ENCODE peak calls at places on chromosomes 13 and 19, in eight cellular contexts. One of them, this sample, is unnamed.

GRCh38 chr13:74200081-74200480 is 65.9 kb upstream of the KLF12 start:
- DNase-seq in B cell: no peak
- DNase-seq in Caco-2: no peak
- DNase-seq in amniotic stem cell: no peak
- DNase-seq in activated naive CD4-positive, alpha-beta T cell treated with anti-CD3 and anti-CD28 coated beads, Interleukin-2, amount 50 U/mL, for 16 hours: no peak
- DNase-seq in stimulated activated CD8-positive, alpha-beta memory T cell treated with anti-CD3 and anti-CD28 coated beads, Interleukin-4, amount 100 ng/mL, for 1 hour: no peak
- DNase-seq in skeletal muscle cell: no peak
- DNase-seq in endodermal cell: no peak
- DNase-seq in this sample: no peak

GRCh38 chr19:5086725-5087439 is 118.0 kb downstream of the KDM4B start:
- DNase-seq in B cell: no peak
- DNase-seq in Caco-2: no peak
- DNase-seq in amniotic stem cell: no peak
- DNase-seq in activated naive CD4-positive, alpha-beta T cell treated with anti-CD3 and anti-CD28 coated beads, Interleukin-2, amount 50 U/mL, for 16 hours: no peak
- DNase-seq in stimulated activated CD8-positive, alpha-beta memory T cell treated with anti-CD3 and anti-CD28 coated beads, Interleukin-4, amount 100 ng/mL, for 1 hour: no peak
- DNase-seq in skeletal muscle cell: no peak
- DNase-seq in endodermal cell: peak; percentile 88
- DNase-seq in this sample: no peak

GRCh38 chr19:27794444-27795042 is 1418.4 kb downstream of the UQCRFS1 start:
- DNase-seq in B cell: no peak
- DNase-seq in Caco-2: no peak
- DNase-seq in amniotic stem cell: no peak
- DNase-seq in activated naive CD4-positive, alpha-beta T cell treated with anti-CD3 and anti-CD28 coated beads, Interleukin-2, amount 50 U/mL, for 16 hours: no peak
- DNase-seq in stimulated activated CD8-positive, alpha-beta memory T cell treated with anti-CD3 and anti-CD28 coated beads, Interleukin-4, amount 100 ng/mL, for 1 hour: no peak
- DNase-seq in skeletal muscle cell: peak; percentile 3
- DNase-seq in endodermal cell: peak; percentile 85
- DNase-seq in this sample: no peak

GRCh38 chr19:44430956-44431355 is 17.3 kb downstream of the ZNF229 start:
- DNase-seq in B cell: no peak
- DNase-seq in Caco-2: no peak
- DNase-seq in amniotic stem cell: no peak
- DNase-seq in activated naive CD4-positive, alpha-beta T cell treated with anti-CD3 and anti-CD28 coated beads, Interleukin-2, amount 50 U/mL, for 16 hours: no peak
- DNase-seq in stimulated activated CD8-positive, alpha-beta memory T cell treated with anti-CD3 and anti-CD28 coated beads, Interleukin-4, amount 100 ng/mL, for 1 hour: no peak
- DNase-seq in skeletal muscle cell: no peak
- DNase-seq in endodermal cell: no peak
- DNase-seq in this sample: no peak

GRCh38 chr13:45333251-45333972 is 7.6 kb downstream of the TPT1 start:
- DNase-seq in B cell: no peak
- DNase-seq in Caco-2: no peak
- DNase-seq in amniotic stem cell: no peak
- DNase-seq in activated naive CD4-positive, alpha-beta T cell treated with anti-CD3 and anti-CD28 coated beads, Interleukin-2, amount 50 U/mL, for 16 hours: no peak
- DNase-seq in stimulated activated CD8-positive, alpha-beta memory T cell treated with anti-CD3 and anti-CD28 coated beads, Interleukin-4, amount 100 ng/mL, for 1 hour: no peak
- DNase-seq in skeletal muscle cell: no peak
- DNase-seq in endodermal cell: no peak
- DNase-seq in this sample: no peak

GRCh38 chr13:94269557-94269956 is 209.9 kb downstream of the DCT start:
- DNase-seq in B cell: no peak
- DNase-seq in Caco-2: no peak
- DNase-seq in amniotic stem cell: no peak
- DNase-seq in activated naive CD4-positive, alpha-beta T cell treated with anti-CD3 and anti-CD28 coated beads, Interleukin-2, amount 50 U/mL, for 16 hours: no peak
- DNase-seq in stimulated activated CD8-positive, alpha-beta memory T cell treated with anti-CD3 and anti-CD28 coated beads, Interleukin-4, amount 100 ng/mL, for 1 hour: no peak
- DNase-seq in skeletal muscle cell: no peak
- DNase-seq in endodermal cell: no peak
- DNase-seq in this sample: no peak

GRCh38 chr19:29873024-29873800 is 61.4 kb downstream of the CCNE1 start:
- DNase-seq in B cell: peak; percentile 92
- DNase-seq in Caco-2: peak; percentile 59
- DNase-seq in amniotic stem cell: no peak
- DNase-seq in activated naive CD4-positive, alpha-beta T cell treated with anti-CD3 and anti-CD28 coated beads, Interleukin-2, amount 50 U/mL, for 16 hours: peak; percentile 74
- DNase-seq in stimulated activated CD8-positive, alpha-beta memory T cell treated with anti-CD3 and anti-CD28 coated beads, Interleukin-4, amount 100 ng/mL, for 1 hour: peak; percentile 42
- DNase-seq in skeletal muscle cell: no peak
- DNase-seq in endodermal cell: peak; percentile 91
- DNase-seq in this sample: no peak

GRCh38 chr19:48417436-48417835 is 24.0 kb downstream of the GRIN2D start:
- DNase-seq in B cell: no peak
- DNase-seq in Caco-2: no peak
- DNase-seq in amniotic stem cell: no peak
- DNase-seq in activated naive CD4-positive, alpha-beta T cell treated with anti-CD3 and anti-CD28 coated beads, Interleukin-2, amount 50 U/mL, for 16 hours: no peak
- DNase-seq in stimulated activated CD8-positive, alpha-beta memory T cell treated with anti-CD3 and anti-CD28 coated beads, Interleukin-4, amount 100 ng/mL, for 1 hour: no peak
- DNase-seq in skeletal muscle cell: no peak
- DNase-seq in endodermal cell: no peak
- DNase-seq in this sample: no peak

GRCh38 chr19:46201413-46202310 is 27.9 kb upstream of the IGFL1 start:
- DNase-seq in B cell: no peak
- DNase-seq in Caco-2: no peak
- DNase-seq in amniotic stem cell: no peak
- DNase-seq in activated naive CD4-positive, alpha-beta T cell treated with anti-CD3 and anti-CD28 coated beads, Interleukin-2, amount 50 U/mL, for 16 hours: no peak
- DNase-seq in stimulated activated CD8-positive, alpha-beta memory T cell treated with anti-CD3 and anti-CD28 coated beads, Interleukin-4, amount 100 ng/mL, for 1 hour: no peak
- DNase-seq in skeletal muscle cell: no peak
- DNase-seq in endodermal cell: no peak
- DNase-seq in this sample: no peak

GRCh38 chr13:41699759-41700158 is 242.4 kb downstream of the RGCC start:
- DNase-seq in B cell: no peak
- DNase-seq in Caco-2: no peak
- DNase-seq in amniotic stem cell: no peak
- DNase-seq in activated naive CD4-positive, alpha-beta T cell treated with anti-CD3 and anti-CD28 coated beads, Interleukin-2, amount 50 U/mL, for 16 hours: no peak
- DNase-seq in stimulated activated CD8-positive, alpha-beta memory T cell treated with anti-CD3 and anti-CD28 coated beads, Interleukin-4, amount 100 ng/mL, for 1 hour: no peak
- DNase-seq in skeletal muscle cell: no peak
- DNase-seq in endodermal cell: no peak
- DNase-seq in this sample: no peak

GRCh38 chr13:93002071-93002470 is 224.5 kb upstream of the GPC6 start:
- DNase-seq in B cell: no peak
- DNase-seq in Caco-2: no peak
- DNase-seq in amniotic stem cell: no peak
- DNase-seq in activated naive CD4-positive, alpha-beta T cell treated with anti-CD3 and anti-CD28 coated beads, Interleukin-2, amount 50 U/mL, for 16 hours: no peak
- DNase-seq in stimulated activated CD8-positive, alpha-beta memory T cell treated with anti-CD3 and anti-CD28 coated beads, Interleukin-4, amount 100 ng/mL, for 1 hour: no peak
- DNase-seq in skeletal muscle cell: no peak
- DNase-seq in endodermal cell: no peak
- DNase-seq in this sample: no peak

GRCh38 chr19:51726049-51726448 is 2.3 kb upstream of the HAS1 start:
- DNase-seq in B cell: no peak
- DNase-seq in Caco-2: no peak
- DNase-seq in amniotic stem cell: peak; percentile 9
- DNase-seq in activated naive CD4-positive, alpha-beta T cell treated with anti-CD3 and anti-CD28 coated beads, Interleukin-2, amount 50 U/mL, for 16 hours: no peak
- DNase-seq in stimulated activated CD8-positive, alpha-beta memory T cell treated with anti-CD3 and anti-CD28 coated beads, Interleukin-4, amount 100 ng/mL, for 1 hour: no peak
- DNase-seq in skeletal muscle cell: peak; percentile 78
- DNase-seq in endodermal cell: peak; percentile 59
- DNase-seq in this sample: no peak

GRCh38 chr19:33301011-33301899 is 1.1 kb downstream of the CEBPA start:
- DNase-seq in B cell: peak; percentile 55
- DNase-seq in Caco-2: no peak
- DNase-seq in amniotic stem cell: no peak
- DNase-seq in activated naive CD4-positive, alpha-beta T cell treated with anti-CD3 and anti-CD28 coated beads, Interleukin-2, amount 50 U/mL, for 16 hours: no peak
- DNase-seq in stimulated activated CD8-positive, alpha-beta memory T cell treated with anti-CD3 and anti-CD28 coated beads, Interleukin-4, amount 100 ng/mL, for 1 hour: no peak
- DNase-seq in skeletal muscle cell: no peak
- DNase-seq in endodermal cell: peak; percentile 73
- DNase-seq in this sample: no peak

GRCh38 chr13:20197361-20197834 is 4.7 kb upstream of the GJB2 start:
- DNase-seq in B cell: peak; percentile 59
- DNase-seq in Caco-2: no peak
- DNase-seq in amniotic stem cell: no peak
- DNase-seq in activated naive CD4-positive, alpha-beta T cell treated with anti-CD3 and anti-CD28 coated beads, Interleukin-2, amount 50 U/mL, for 16 hours: no peak
- DNase-seq in stimulated activated CD8-positive, alpha-beta memory T cell treated with anti-CD3 and anti-CD28 coated beads, Interleukin-4, amount 100 ng/mL, for 1 hour: no peak
- DNase-seq in skeletal muscle cell: peak; percentile 27
- DNase-seq in endodermal cell: no peak
- DNase-seq in this sample: no peak

GRCh38 chr13:73268306-73268705 is 209.5 kb downstream of the KLF5 start:
- DNase-seq in B cell: no peak
- DNase-seq in Caco-2: no peak
- DNase-seq in amniotic stem cell: no peak
- DNase-seq in activated naive CD4-positive, alpha-beta T cell treated with anti-CD3 and anti-CD28 coated beads, Interleukin-2, amount 50 U/mL, for 16 hours: no peak
- DNase-seq in stimulated activated CD8-positive, alpha-beta memory T cell treated with anti-CD3 and anti-CD28 coated beads, Interleukin-4, amount 100 ng/mL, for 1 hour: no peak
- DNase-seq in skeletal muscle cell: peak; percentile 47
- DNase-seq in endodermal cell: no peak
- DNase-seq in this sample: no peak

GRCh38 chr19:38039966-38040365 is 133.0 kb downstream of the SIPA1L3 start:
- DNase-seq in B cell: no peak
- DNase-seq in Caco-2: no peak
- DNase-seq in amniotic stem cell: peak; percentile 37
- DNase-seq in activated naive CD4-positive, alpha-beta T cell treated with anti-CD3 and anti-CD28 coated beads, Interleukin-2, amount 50 U/mL, for 16 hours: no peak
- DNase-seq in stimulated activated CD8-positive, alpha-beta memory T cell treated with anti-CD3 and anti-CD28 coated beads, Interleukin-4, amount 100 ng/mL, for 1 hour: no peak
- DNase-seq in skeletal muscle cell: peak; percentile 88
- DNase-seq in endodermal cell: no peak
- DNase-seq in this sample: no peak

GRCh38 chr13:66831317-66831716 is 398.8 kb downstream of the PCDH9 start:
- DNase-seq in B cell: peak; percentile 15
- DNase-seq in Caco-2: no peak
- DNase-seq in amniotic stem cell: no peak
- DNase-seq in activated naive CD4-positive, alpha-beta T cell treated with anti-CD3 and anti-CD28 coated beads, Interleukin-2, amount 50 U/mL, for 16 hours: no peak
- DNase-seq in stimulated activated CD8-positive, alpha-beta memory T cell treated with anti-CD3 and anti-CD28 coated beads, Interleukin-4, amount 100 ng/mL, for 1 hour: no peak
- DNase-seq in skeletal muscle cell: no peak
- DNase-seq in endodermal cell: no peak
- DNase-seq in this sample: no peak

GRCh38 chr19:4640247-4641000 is 1.1 kb downstream of the TNFAIP8L1 start:
- DNase-seq in B cell: no peak
- DNase-seq in Caco-2: no peak
- DNase-seq in amniotic stem cell: no peak
- DNase-seq in activated naive CD4-positive, alpha-beta T cell treated with anti-CD3 and anti-CD28 coated beads, Interleukin-2, amount 50 U/mL, for 16 hours: no peak
- DNase-seq in stimulated activated CD8-positive, alpha-beta memory T cell treated with anti-CD3 and anti-CD28 coated beads, Interleukin-4, amount 100 ng/mL, for 1 hour: no peak
- DNase-seq in skeletal muscle cell: no peak
- DNase-seq in endodermal cell: peak; percentile 73
- DNase-seq in this sample: no peak

GRCh38 chr19:14407889-14408640 is 11.1 kb downstream of the DDX39A start:
- DNase-seq in B cell: peak; percentile 38
- DNase-seq in Caco-2: no peak
- DNase-seq in amniotic stem cell: no peak
- DNase-seq in activated naive CD4-positive, alpha-beta T cell treated with anti-CD3 and anti-CD28 coated beads, Interleukin-2, amount 50 U/mL, for 16 hours: no peak
- DNase-seq in stimulated activated CD8-positive, alpha-beta memory T cell treated with anti-CD3 and anti-CD28 coated beads, Interleukin-4, amount 100 ng/mL, for 1 hour: no peak
- DNase-seq in skeletal muscle cell: no peak
- DNase-seq in endodermal cell: no peak
- DNase-seq in this sample: no peak

GRCh38 chr13:27120011-27120410 is 51.6 kb downstream of the USP12 start:
- DNase-seq in B cell: no peak
- DNase-seq in Caco-2: no peak
- DNase-seq in amniotic stem cell: no peak
- DNase-seq in activated naive CD4-positive, alpha-beta T cell treated with anti-CD3 and anti-CD28 coated beads, Interleukin-2, amount 50 U/mL, for 16 hours: no peak
- DNase-seq in stimulated activated CD8-positive, alpha-beta memory T cell treated with anti-CD3 and anti-CD28 coated beads, Interleukin-4, amount 100 ng/mL, for 1 hour: no peak
- DNase-seq in skeletal muscle cell: no peak
- DNase-seq in endodermal cell: no peak
- DNase-seq in this sample: no peak

GRCh38 chr19:46431824-46432223 is 3.1 kb upstream of the PNMA8C start:
- DNase-seq in B cell: no peak
- DNase-seq in Caco-2: no peak
- DNase-seq in amniotic stem cell: no peak
- DNase-seq in activated naive CD4-positive, alpha-beta T cell treated with anti-CD3 and anti-CD28 coated beads, Interleukin-2, amount 50 U/mL, for 16 hours: no peak
- DNase-seq in stimulated activated CD8-positive, alpha-beta memory T cell treated with anti-CD3 and anti-CD28 coated beads, Interleukin-4, amount 100 ng/mL, for 1 hour: no peak
- DNase-seq in skeletal muscle cell: no peak
- DNase-seq in endodermal cell: peak; percentile 86
- DNase-seq in this sample: no peak

GRCh38 chr13:76836311-76836710 is 49.9 kb downstream of the KCTD12 start:
- DNase-seq in B cell: no peak
- DNase-seq in Caco-2: no peak
- DNase-seq in amniotic stem cell: no peak
- DNase-seq in activated naive CD4-positive, alpha-beta T cell treated with anti-CD3 and anti-CD28 coated beads, Interleukin-2, amount 50 U/mL, for 16 hours: no peak
- DNase-seq in stimulated activated CD8-positive, alpha-beta memory T cell treated with anti-CD3 and anti-CD28 coated beads, Interleukin-4, amount 100 ng/mL, for 1 hour: no peak
- DNase-seq in skeletal muscle cell: no peak
- DNase-seq in endodermal cell: no peak
- DNase-seq in this sample: no peak

GRCh38 chr19:46416077-46416709 is 2.8 kb upstream of the CCDC8 start:
- DNase-seq in B cell: no peak
- DNase-seq in Caco-2: peak; percentile 90
- DNase-seq in amniotic stem cell: peak; percentile 68
- DNase-seq in activated naive CD4-positive, alpha-beta T cell treated with anti-CD3 and anti-CD28 coated beads, Interleukin-2, amount 50 U/mL, for 16 hours: no peak
- DNase-seq in stimulated activated CD8-positive, alpha-beta memory T cell treated with anti-CD3 and anti-CD28 coated beads, Interleukin-4, amount 100 ng/mL, for 1 hour: no peak
- DNase-seq in skeletal muscle cell: peak; percentile 67
- DNase-seq in endodermal cell: peak; percentile 97
- DNase-seq in this sample: no peak

GRCh38 chr13:42964681-42965305 is 27.2 kb downstream of the EPSTI1 start:
- DNase-seq in B cell: no peak
- DNase-seq in Caco-2: no peak
- DNase-seq in amniotic stem cell: no peak
- DNase-seq in activated naive CD4-positive, alpha-beta T cell treated with anti-CD3 and anti-CD28 coated beads, Interleukin-2, amount 50 U/mL, for 16 hours: no peak
- DNase-seq in stimulated activated CD8-positive, alpha-beta memory T cell treated with anti-CD3 and anti-CD28 coated beads, Interleukin-4, amount 100 ng/mL, for 1 hour: no peak
- DNase-seq in skeletal muscle cell: no peak
- DNase-seq in endodermal cell: no peak
- DNase-seq in this sample: no peak